ENCODE peak calls at places on chromosomes 12 and 14, in eight cellular contexts. J is fibroblast of lung, Y is lung microvascular endothelial cell, O is hepatic stellate cell, T is NCI-H748 treated with DMSO at 0.1 percent for 48 hours, X is NCI-H510A treated with DMSO at 0.1 percent for 48 hours, I is iris pigment epithelial cell, U is kidney epithelial cell. A is an unnamed sample.

GRCh38 chr14:48125654-48126053 is 450.2 kb upstream of the MDGA2 start:
- DNase-seq in I (no peak), U (no peak), J (no peak), Y (no peak), O (no peak), T (no peak), X (no peak), A (no peak)

GRCh38 chr14:41000350-41000749 is 606.3 kb upstream of the LRFN5 start:
- DNase-seq in O (no peak), T (no peak), Y (no peak), I (no peak), X (no peak), J (no peak), U (no peak), A (no peak)

GRCh38 chr12:121117226-121117777 is 15.4 kb upstream of the P2RX7 start:
- DNase-seq in X (no peak), U (no peak), Y (no peak), J (no peak), O (no peak), I (no peak), T (no peak), A (no peak)

GRCh38 chr14:54673193-54674121 is 106.5 kb downstream of the SAMD4A start:
- DNase-seq in T (no peak), O (no peak), Y (no peak), X (peak; percentile 53), J (peak; percentile 63), I (peak; percentile 75), U (no peak), A (no peak)

GRCh38 chr12:109529618-109530300 is 43.5 kb downstream of the MMAB start:
- DNase-seq in J (no peak), I (no peak), O (no peak), U (no peak), X (no peak), T (no peak), Y (no peak), A (no peak)

GRCh38 chr14:62206456-62206855 is 444.2 kb downstream of the SNAPC1 start:
- DNase-seq in Y (no peak), I (peak; percentile 73), X (no peak), U (no peak), T (no peak), O (no peak), J (peak; percentile 33), A (peak; percentile 22)

GRCh38 chr14:93369393-93370266 is 22.6 kb downstream of the COX8C start:
- DNase-seq in X (no peak), U (peak; percentile 5), I (no peak), O (no peak), Y (no peak), T (no peak), J (no peak), A (no peak)

GRCh38 chr14:104116544-104117340 is 21.6 kb upstream of the KIF26A start:
- DNase-seq in T (no peak), J (no peak), U (no peak), X (no peak), O (no peak), Y (no peak), I (no peak), A (no peak)

GRCh38 chr14:102583726-102584125 is 8.7 kb upstream of the RCOR1 start:
- DNase-seq in O (no peak), I (no peak), X (no peak), J (no peak), Y (no peak), U (no peak), T (no peak), A (no peak)

GRCh38 chr14:29390046-29390841 is 537.4 kb downstream of the PRKD1 start:
- DNase-seq in J (peak; percentile 18), I (peak; percentile 11), X (no peak), U (no peak), T (peak; percentile 100), Y (no peak), O (no peak), A (no peak)

GRCh38 chr12:94260017-94260416 is 111.6 kb downstream of the PLXNC1 start:
- DNase-seq in Y (no peak), O (no peak), X (no peak), I (no peak), J (no peak), T (no peak), U (no peak), A (no peak)

GRCh38 chr14:55724736-55725135 is 144.7 kb downstream of the KTN1 start:
- DNase-seq in T (no peak), X (no peak), I (no peak), O (no peak), J (no peak), U (no peak), Y (no peak), A (no peak)

GRCh38 chr12:76018672-76019071 is 12.9 kb downstream of the PHLDA1 start:
- DNase-seq in X (no peak), T (no peak), I (no peak), Y (no peak), J (no peak), O (no peak), U (no peak), A (no peak)

GRCh38 chr14:63517354-63517753 is 25.8 kb downstream of the PPP2R5E start:
- DNase-seq in I (peak; percentile 47), O (no peak), X (no peak), J (no peak), T (no peak), U (no peak), Y (no peak), A (no peak)

GRCh38 chr12:54239568-54239967 is 40.4 kb downstream of the CBX5 start:
- DNase-seq in X (no peak), J (no peak), T (no peak), Y (no peak), U (no peak), O (no peak), I (no peak), A (no peak)

GRCh38 chr14:56390859-56391258 is 188.7 kb upstream of the TMEM260 start:
- DNase-seq in O (no peak), I (no peak), U (no peak), X (no peak), T (no peak), Y (peak; percentile 50), J (no peak), A (no peak)

GRCh38 chr14:92780444-92780843 is 13.7 kb upstream of the GOLGA5 start:
- DNase-seq in Y (no peak), T (no peak), O (no peak), I (peak; percentile 91), U (no peak), J (peak; percentile 77), X (no peak), A (peak; percentile 38)

A was measured in HFFc6.